ENCODE peak calls at places on chromosomes 4 and X, in six cellular contexts. One of them, this sample, is unnamed. For H3K4me1, the result is how much of the 10 kb centered on the place peaks cover.

GRCh38 chr4:41205130-41205529 is 9.2 kb downstream of the APBB2 start:
- DNase-seq in PC-3: no peak
- DNase-seq in HepG2: no peak
- DNase-seq in keratinocyte: no peak
- DNase-seq in neural progenitor cell: no peak
- DNase-seq in K562: no peak
- DNase-seq in this sample: no peak

GRCh38 chr4:98522062-98522461 is 136.3 kb downstream of the TSPAN5 start:
- DNase-seq in PC-3: no peak
- DNase-seq in HepG2: no peak
- DNase-seq in keratinocyte: no peak
- DNase-seq in neural progenitor cell: no peak
- DNase-seq in K562: no peak
- DNase-seq in this sample: no peak

GRCh38 chr4:149605601-149606378 is 209.9 kb downstream of the IQCM start:
- DNase-seq in PC-3: peak
- DNase-seq in HepG2: no peak
- DNase-seq in keratinocyte: no peak
- DNase-seq in neural progenitor cell: no peak
- DNase-seq in K562: no peak
- DNase-seq in this sample: peak

GRCh38 chrX:50456712-50457484 is 13.7 kb downstream of the DGKK start:
- DNase-seq in PC-3: no peak
- DNase-seq in HepG2: no peak
- DNase-seq in keratinocyte: no peak
- DNase-seq in neural progenitor cell: no peak
- DNase-seq in K562: no peak
- DNase-seq in this sample: no peak

GRCh38 chr4:2649604-2650114 is 106.5 kb downstream of the TNIP2 start:
- DNase-seq in PC-3: no peak
- DNase-seq in HepG2: no peak
- DNase-seq in keratinocyte: no peak
- DNase-seq in neural progenitor cell: no peak
- DNase-seq in K562: no peak
- DNase-seq in this sample: no peak

GRCh38 chrX:70444326-70445196 is at the start of gene DLG3:
- DNase-seq in PC-3: peak
- DNase-seq in HepG2: no peak
- DNase-seq in keratinocyte: no peak
- DNase-seq in neural progenitor cell: peak
- DNase-seq in K562: peak
- DNase-seq in this sample: peak

GRCh38 chrX:145715641-145716138 is 101.9 kb upstream of the SLITRK2 start:
- DNase-seq in PC-3: no peak
- DNase-seq in HepG2: no peak
- DNase-seq in keratinocyte: no peak
- DNase-seq in neural progenitor cell: no peak
- DNase-seq in K562: no peak
- DNase-seq in this sample: no peak

GRCh38 chr4:151489462-151490203 is 80.7 kb downstream of the FHIP1A start:
- DNase-seq in PC-3: no peak
- DNase-seq in HepG2: peak
- DNase-seq in keratinocyte: no peak
- DNase-seq in neural progenitor cell: peak
- DNase-seq in K562: no peak
- DNase-seq in this sample: no peak

GRCh38 chrX:38803609-38804480 is 2.6 kb downstream of the MID1IP1 start:
- DNase-seq in PC-3: peak
- DNase-seq in HepG2: peak
- DNase-seq in keratinocyte: no peak
- DNase-seq in neural progenitor cell: peak
- DNase-seq in K562: peak
- DNase-seq in this sample: peak

GRCh38 chr4:24044610-24045589 is 155.1 kb upstream of the PPARGC1A start:
- DNase-seq in PC-3: no peak
- DNase-seq in HepG2: no peak
- DNase-seq in keratinocyte: no peak
- DNase-seq in neural progenitor cell: no peak
- DNase-seq in K562: no peak
- DNase-seq in this sample: no peak

GRCh38 chr4:22363071-22363470 is 152.8 kb downstream of the ADGRA3 start:
- DNase-seq in PC-3: peak
- DNase-seq in HepG2: no peak
- DNase-seq in keratinocyte: no peak
- DNase-seq in neural progenitor cell: no peak
- DNase-seq in K562: no peak
- DNase-seq in this sample: peak

GRCh38 chr4:7970031-7970946 is 30.6 kb upstream of the AFAP1 start:
- DNase-seq in PC-3: peak
- DNase-seq in HepG2: peak
- DNase-seq in keratinocyte: no peak
- DNase-seq in neural progenitor cell: no peak
- DNase-seq in K562: no peak
- DNase-seq in this sample: peak

GRCh38 chr4:140239311-140239710 is 85.3 kb upstream of the MAML3 start:
- DNase-seq in PC-3: no peak
- DNase-seq in HepG2: no peak
- DNase-seq in keratinocyte: no peak
- DNase-seq in neural progenitor cell: no peak
- DNase-seq in K562: no peak
- DNase-seq in this sample: no peak

GRCh38 chrX:82666355-82666754 is 841.7 kb upstream of the POU3F4 start:
- DNase-seq in PC-3: no peak
- DNase-seq in HepG2: no peak
- DNase-seq in keratinocyte: no peak
- DNase-seq in neural progenitor cell: no peak
- DNase-seq in K562: no peak
- DNase-seq in this sample: no peak

GRCh38 chrX:46626566-46626965 is 53.0 kb downstream of the CHST7 start:
- DNase-seq in PC-3: no peak
- DNase-seq in HepG2: no peak
- DNase-seq in keratinocyte: no peak
- DNase-seq in neural progenitor cell: no peak
- DNase-seq in K562: no peak
- DNase-seq in this sample: no peak

GRCh38 chr4:115159141-115159540 is 45.7 kb upstream of the NDST4 start:
- DNase-seq in PC-3: no peak
- DNase-seq in HepG2: no peak
- DNase-seq in keratinocyte: no peak
- DNase-seq in neural progenitor cell: no peak
- DNase-seq in K562: no peak
- DNase-seq in this sample: no peak

GRCh38 chr4:165945991-165946390 is 73.0 kb downstream of the TLL1 start:
- DNase-seq in PC-3: no peak
- DNase-seq in HepG2: no peak
- DNase-seq in keratinocyte: no peak
- DNase-seq in neural progenitor cell: peak
- DNase-seq in K562: no peak
- DNase-seq in this sample: no peak

GRCh38 chr4:56786955-56787354 is 34.5 kb downstream of the SPINK2 start:
- DNase-seq in PC-3: peak
- DNase-seq in HepG2: no peak
- DNase-seq in keratinocyte: no peak
- DNase-seq in neural progenitor cell: peak
- DNase-seq in K562: no peak
- DNase-seq in this sample: peak

GRCh38 chrX:149881081-149881711 is at the start of gene MAGEA8:
- DNase-seq in PC-3: no peak
- DNase-seq in HepG2: no peak
- DNase-seq in keratinocyte: no peak
- DNase-seq in neural progenitor cell: peak
- DNase-seq in K562: peak
- DNase-seq in this sample: no peak

GRCh38 chr4:76659103-76659490 is 224.1 kb downstream of the SHROOM3 start:
- DNase-seq in PC-3: no peak
- DNase-seq in HepG2: no peak
- DNase-seq in keratinocyte: no peak
- DNase-seq in neural progenitor cell: no peak
- DNase-seq in K562: no peak
- DNase-seq in this sample: no peak

GRCh38 chr4:119498520-119498919 is 130.1 kb downstream of the PDE5A start:
- DNase-seq in PC-3: no peak
- DNase-seq in HepG2: peak
- DNase-seq in keratinocyte: no peak
- DNase-seq in neural progenitor cell: no peak
- DNase-seq in K562: no peak
- DNase-seq in this sample: no peak

GRCh38 chr4:73451404-73451803 is 15.4 kb downstream of the AFP start:
- DNase-seq in PC-3: no peak
- DNase-seq in HepG2: no peak
- DNase-seq in keratinocyte: no peak
- DNase-seq in neural progenitor cell: peak
- DNase-seq in K562: no peak
- DNase-seq in this sample: no peak

GRCh38 chr4:40119344-40119743 is 62.7 kb downstream of the N4BP2 start:
- DNase-seq in PC-3: no peak
- DNase-seq in HepG2: no peak
- DNase-seq in keratinocyte: no peak
- DNase-seq in neural progenitor cell: no peak
- DNase-seq in K562: no peak
- DNase-seq in this sample: no peak
- TF ChIP-seq EZH2 in PC-3: no peak
- TF ChIP-seq EZH2 in HepG2: no peak
- TF ChIP-seq EZH2 in keratinocyte: no peak
- TF ChIP-seq EZH2 in neural progenitor cell: no peak
- TF ChIP-seq EZH2 in K562: no peak
- TF ChIP-seq EZH2 in this sample: no peak

GRCh38 chr4:87497586-87497985 is 31.6 kb downstream of the SPARCL1 start:
- DNase-seq in PC-3: no peak
- DNase-seq in HepG2: no peak
- DNase-seq in keratinocyte: no peak
- DNase-seq in neural progenitor cell: no peak
- DNase-seq in K562: no peak
- DNase-seq in this sample: no peak

GRCh38 chr4:87499415-87500106 is 29.6 kb downstream of the SPARCL1 start:
- DNase-seq in PC-3: no peak
- DNase-seq in HepG2: no peak
- DNase-seq in keratinocyte: no peak
- DNase-seq in neural progenitor cell: no peak
- DNase-seq in K562: no peak
- DNase-seq in this sample: no peak

GRCh38 chr4:87502580-87503238 is 26.5 kb downstream of the SPARCL1 start:
- DNase-seq in PC-3: peak
- DNase-seq in HepG2: no peak
- DNase-seq in keratinocyte: no peak
- DNase-seq in neural progenitor cell: no peak
- DNase-seq in K562: no peak
- DNase-seq in this sample: peak

GRCh38 chr4:87498446-87498900 is 30.7 kb downstream of the SPARCL1 start:
- DNase-seq in PC-3: no peak
- DNase-seq in HepG2: no peak
- DNase-seq in keratinocyte: no peak
- DNase-seq in neural progenitor cell: no peak
- DNase-seq in K562: no peak
- DNase-seq in this sample: no peak

DNA sequence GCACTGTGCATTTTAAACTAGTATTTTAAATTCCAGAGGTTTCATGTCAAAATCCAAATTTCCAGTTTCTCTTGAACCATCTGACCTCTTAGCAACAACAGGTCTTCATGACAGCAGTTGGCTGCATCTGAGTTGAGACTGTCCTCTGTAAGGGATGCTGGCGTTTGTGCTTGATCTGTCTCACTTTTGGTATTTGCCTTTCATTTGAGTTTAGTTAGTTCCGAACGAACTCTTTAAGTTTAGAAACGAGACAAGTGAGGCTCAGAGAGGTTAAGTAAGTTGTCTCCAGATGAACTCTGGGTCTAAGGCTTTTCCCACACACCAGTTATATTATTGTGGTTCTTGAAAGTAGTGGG is 29.1 kb downstream of the SPARCL1 start:
- DNase-seq in PC-3: no peak
- DNase-seq in HepG2: no peak
- DNase-seq in keratinocyte: no peak
- DNase-seq in neural progenitor cell: no peak
- DNase-seq in K562: no peak
- DNase-seq in this sample: no peak
- H3K4me1 ChIP-seq in PC-3: under half
- H3K4me1 ChIP-seq in HepG2: under half
- H3K4me1 ChIP-seq in keratinocyte: under half
- H3K4me1 ChIP-seq in neural progenitor cell: under half
- H3K4me1 ChIP-seq in K562: under half
- H3K4me1 ChIP-seq in this sample: under half

GRCh38 chrX:47936940-47937317 is 66.9 kb downstream of the ZNF182 start:
- DNase-seq in PC-3: no peak
- DNase-seq in HepG2: no peak
- DNase-seq in keratinocyte: no peak
- DNase-seq in neural progenitor cell: no peak
- DNase-seq in K562: no peak
- DNase-seq in this sample: no peak
- H3K4me3 ChIP-seq in PC-3: no peak
- H3K4me3 ChIP-seq in HepG2: no peak
- H3K4me3 ChIP-seq in keratinocyte: no peak
- H3K4me3 ChIP-seq in neural progenitor cell: no peak
- H3K4me3 ChIP-seq in K562: no peak
- H3K4me3 ChIP-seq in this sample: no peak

GRCh38 chrX:120014354-120015129 is 62.9 kb downstream of the RHOXF2B start:
- DNase-seq in PC-3: no peak
- DNase-seq in HepG2: no peak
- DNase-seq in keratinocyte: no peak
- DNase-seq in neural progenitor cell: no peak
- DNase-seq in K562: no peak
- DNase-seq in this sample: no peak

GRCh38 chrX:120016068-120016441 is 61.4 kb downstream of the RHOXF2B start:
- DNase-seq in PC-3: no peak
- DNase-seq in HepG2: no peak
- DNase-seq in keratinocyte: no peak
- DNase-seq in neural progenitor cell: no peak
- DNase-seq in K562: no peak
- DNase-seq in this sample: no peak

GRCh38 chrX:120020305-120020704 is 57.2 kb downstream of the RHOXF2B start:
- DNase-seq in PC-3: no peak
- DNase-seq in HepG2: no peak
- DNase-seq in keratinocyte: no peak
- DNase-seq in neural progenitor cell: no peak
- DNase-seq in K562: no peak
- DNase-seq in this sample: no peak

DNA sequence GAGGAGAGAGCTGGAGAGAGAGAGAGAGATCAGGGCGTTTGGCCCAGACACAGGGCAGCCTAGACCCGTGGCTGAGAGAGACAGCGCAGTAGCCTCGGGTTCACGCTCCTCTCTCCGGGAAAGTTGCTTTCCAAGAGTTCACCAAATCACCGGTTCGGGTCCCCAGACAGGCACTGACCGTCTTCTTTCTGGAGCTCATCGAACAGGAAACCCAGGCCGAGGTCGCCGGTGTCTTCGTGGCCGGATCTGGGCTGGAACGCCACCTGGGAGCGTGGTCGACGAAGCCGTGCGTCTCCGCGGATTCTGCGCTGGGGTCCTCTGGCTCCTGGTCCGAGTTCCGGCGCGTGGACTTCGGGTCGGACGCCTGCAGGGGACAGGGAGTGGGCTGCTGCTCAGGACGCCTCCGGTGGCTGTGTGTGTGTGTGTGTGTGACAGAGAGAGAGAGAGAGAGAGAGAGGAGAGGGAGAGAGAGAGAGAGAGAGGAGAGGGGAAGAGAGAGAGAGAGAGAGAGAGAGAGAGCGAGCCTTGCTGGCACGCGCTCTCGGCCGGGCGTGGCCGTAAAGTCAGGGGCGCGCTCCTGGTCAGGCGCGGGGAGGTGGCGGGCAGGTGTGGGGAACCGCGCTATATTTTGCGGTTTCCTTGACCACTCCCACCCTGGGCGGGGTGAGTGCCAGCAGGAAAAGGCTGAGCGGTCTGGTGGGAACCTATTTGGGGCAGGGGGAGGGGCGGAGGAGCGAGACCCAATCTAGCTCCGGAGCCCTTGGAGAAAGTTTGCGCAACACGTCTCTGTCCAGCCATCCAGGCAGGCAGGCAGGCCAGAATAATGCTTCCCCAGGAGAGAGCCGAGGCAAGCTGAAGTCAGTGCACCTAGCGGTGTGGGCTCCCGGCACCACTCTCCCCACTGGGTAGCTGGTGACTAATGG is 62.1 kb downstream of the RHOXF2B start:
- DNase-seq in PC-3: no peak
- DNase-seq in HepG2: no peak
- DNase-seq in keratinocyte: no peak
- DNase-seq in neural progenitor cell: peak
- DNase-seq in K562: no peak
- DNase-seq in this sample: no peak
- TF ChIP-seq EZH2 in PC-3: no peak
- TF ChIP-seq EZH2 in HepG2: no peak
- TF ChIP-seq EZH2 in keratinocyte: no peak
- TF ChIP-seq EZH2 in neural progenitor cell: peak
- TF ChIP-seq EZH2 in K562: no peak
- TF ChIP-seq EZH2 in this sample: no peak

This sample was measured in mammary epithelial cell.